ENCODE peak calls at places on chromosome 12, in ten cellular contexts. One of them, this sample, is unnamed.

GRCh38 chr12:106080111-106080732 is 58.5 kb downstream of the NUAK1 start:
- DNase-seq in AG09319: no peak
- DNase-seq in GM10248: no peak
- DNase-seq in thoracic aorta: no peak
- DNase-seq in nephron progenitor cell: no peak
- DNase-seq in RCC 7860: no peak
- DNase-seq in astrocyte: peak
- DNase-seq in naive thymus-derived CD8-positive, alpha-beta T cell: no peak
- DNase-seq in mucosa of gallbladder: no peak
- DNase-seq in HEK293T: no peak
- DNase-seq in this sample: no peak

GRCh38 chr12:89029961-89030360 is 322.3 kb downstream of the DUSP6 start:
- DNase-seq in HEK293T: no peak
- DNase-seq in astrocyte: no peak
- DNase-seq in thoracic aorta: no peak
- DNase-seq in RCC 7860: no peak
- DNase-seq in GM10248: no peak
- DNase-seq in mucosa of gallbladder: no peak
- DNase-seq in naive thymus-derived CD8-positive, alpha-beta T cell: no peak
- DNase-seq in AG09319: no peak
- DNase-seq in nephron progenitor cell: no peak
- DNase-seq in this sample: no peak

GRCh38 chr12:52673713-52674415 is 6.3 kb downstream of the KRT1 start:
- DNase-seq in HEK293T: no peak
- DNase-seq in naive thymus-derived CD8-positive, alpha-beta T cell: no peak
- DNase-seq in GM10248: no peak
- DNase-seq in mucosa of gallbladder: no peak
- DNase-seq in RCC 7860: no peak
- DNase-seq in thoracic aorta: no peak
- DNase-seq in nephron progenitor cell: no peak
- DNase-seq in AG09319: no peak
- DNase-seq in astrocyte: no peak
- DNase-seq in this sample: no peak

GRCh38 chr12:92739099-92739498 is 36.3 kb downstream of the PLEKHG7 start:
- DNase-seq in AG09319: no peak
- DNase-seq in astrocyte: no peak
- DNase-seq in nephron progenitor cell: no peak
- DNase-seq in naive thymus-derived CD8-positive, alpha-beta T cell: no peak
- DNase-seq in HEK293T: no peak
- DNase-seq in GM10248: no peak
- DNase-seq in thoracic aorta: no peak
- DNase-seq in mucosa of gallbladder: no peak
- DNase-seq in RCC 7860: no peak
- DNase-seq in this sample: no peak

GRCh38 chr12:96387981-96388380 is 12.3 kb downstream of the CDK17 start:
- DNase-seq in mucosa of gallbladder: no peak
- DNase-seq in thoracic aorta: no peak
- DNase-seq in naive thymus-derived CD8-positive, alpha-beta T cell: no peak
- DNase-seq in AG09319: no peak
- DNase-seq in GM10248: no peak
- DNase-seq in RCC 7860: no peak
- DNase-seq in nephron progenitor cell: no peak
- DNase-seq in astrocyte: no peak
- DNase-seq in HEK293T: no peak
- DNase-seq in this sample: no peak

GRCh38 chr12:76586764-76587395 is 27.3 kb upstream of the OSBPL8 start:
- DNase-seq in AG09319: no peak
- DNase-seq in RCC 7860: no peak
- DNase-seq in HEK293T: peak
- DNase-seq in mucosa of gallbladder: peak
- DNase-seq in nephron progenitor cell: peak
- DNase-seq in GM10248: peak
- DNase-seq in naive thymus-derived CD8-positive, alpha-beta T cell: peak
- DNase-seq in thoracic aorta: no peak
- DNase-seq in astrocyte: peak
- DNase-seq in this sample: peak

GRCh38 chr12:112111931-112112330 is 3.3 kb upstream of the NAA25 start:
- DNase-seq in astrocyte: no peak
- DNase-seq in HEK293T: no peak
- DNase-seq in GM10248: no peak
- DNase-seq in thoracic aorta: no peak
- DNase-seq in mucosa of gallbladder: no peak
- DNase-seq in RCC 7860: no peak
- DNase-seq in naive thymus-derived CD8-positive, alpha-beta T cell: no peak
- DNase-seq in AG09319: no peak
- DNase-seq in nephron progenitor cell: no peak
- DNase-seq in this sample: no peak

GRCh38 chr12:14696265-14696741 is at the start of gene GUCY2C:
- DNase-seq in AG09319: no peak
- DNase-seq in mucosa of gallbladder: no peak
- DNase-seq in astrocyte: no peak
- DNase-seq in HEK293T: no peak
- DNase-seq in nephron progenitor cell: no peak
- DNase-seq in GM10248: no peak
- DNase-seq in RCC 7860: no peak
- DNase-seq in naive thymus-derived CD8-positive, alpha-beta T cell: no peak
- DNase-seq in thoracic aorta: no peak
- DNase-seq in this sample: no peak

GRCh38 chr12:4744709-4745108 is 24.5 kb downstream of the GALNT8 start:
- DNase-seq in RCC 7860: no peak
- DNase-seq in naive thymus-derived CD8-positive, alpha-beta T cell: no peak
- DNase-seq in thoracic aorta: no peak
- DNase-seq in HEK293T: no peak
- DNase-seq in GM10248: no peak
- DNase-seq in nephron progenitor cell: no peak
- DNase-seq in mucosa of gallbladder: no peak
- DNase-seq in astrocyte: no peak
- DNase-seq in AG09319: no peak
- DNase-seq in this sample: no peak

GRCh38 chr12:26434299-26434915 is 239.0 kb downstream of the SSPN start:
- DNase-seq in mucosa of gallbladder: peak
- DNase-seq in HEK293T: peak
- DNase-seq in astrocyte: peak
- DNase-seq in AG09319: peak
- DNase-seq in GM10248: peak
- DNase-seq in thoracic aorta: no peak
- DNase-seq in nephron progenitor cell: peak
- DNase-seq in naive thymus-derived CD8-positive, alpha-beta T cell: no peak
- DNase-seq in RCC 7860: peak
- DNase-seq in this sample: no peak

GRCh38 chr12:9867531-9867930 is 1.6 kb downstream of the CLEC2B start:
- DNase-seq in thoracic aorta: no peak
- DNase-seq in GM10248: no peak
- DNase-seq in HEK293T: no peak
- DNase-seq in mucosa of gallbladder: no peak
- DNase-seq in naive thymus-derived CD8-positive, alpha-beta T cell: no peak
- DNase-seq in astrocyte: no peak
- DNase-seq in nephron progenitor cell: no peak
- DNase-seq in RCC 7860: no peak
- DNase-seq in AG09319: no peak
- DNase-seq in this sample: no peak

GRCh38 chr12:117441751-117442150 is 80.3 kb upstream of the NOS1 start:
- DNase-seq in naive thymus-derived CD8-positive, alpha-beta T cell: no peak
- DNase-seq in nephron progenitor cell: no peak
- DNase-seq in AG09319: no peak
- DNase-seq in mucosa of gallbladder: peak
- DNase-seq in thoracic aorta: no peak
- DNase-seq in HEK293T: no peak
- DNase-seq in GM10248: no peak
- DNase-seq in astrocyte: peak
- DNase-seq in RCC 7860: peak
- DNase-seq in this sample: no peak

GRCh38 chr12:109683316-109683715 is 30.3 kb upstream of the FAM222A start:
- DNase-seq in mucosa of gallbladder: no peak
- DNase-seq in naive thymus-derived CD8-positive, alpha-beta T cell: no peak
- DNase-seq in thoracic aorta: no peak
- DNase-seq in GM10248: no peak
- DNase-seq in RCC 7860: no peak
- DNase-seq in nephron progenitor cell: no peak
- DNase-seq in HEK293T: no peak
- DNase-seq in astrocyte: no peak
- DNase-seq in AG09319: no peak
- DNase-seq in this sample: no peak

GRCh38 chr12:91074851-91075250 is 17.0 kb upstream of the KERA start:
- DNase-seq in naive thymus-derived CD8-positive, alpha-beta T cell: no peak
- DNase-seq in thoracic aorta: no peak
- DNase-seq in AG09319: no peak
- DNase-seq in mucosa of gallbladder: no peak
- DNase-seq in GM10248: no peak
- DNase-seq in RCC 7860: no peak
- DNase-seq in astrocyte: no peak
- DNase-seq in HEK293T: no peak
- DNase-seq in nephron progenitor cell: no peak
- DNase-seq in this sample: no peak

GRCh38 chr12:105705765-105706164 is 375.3 kb downstream of the C12orf75 start:
- DNase-seq in AG09319: peak
- DNase-seq in HEK293T: peak
- DNase-seq in nephron progenitor cell: peak
- DNase-seq in GM10248: no peak
- DNase-seq in thoracic aorta: no peak
- DNase-seq in RCC 7860: peak
- DNase-seq in naive thymus-derived CD8-positive, alpha-beta T cell: no peak
- DNase-seq in astrocyte: peak
- DNase-seq in mucosa of gallbladder: peak
- DNase-seq in this sample: no peak

GRCh38 chr12:95259368-95259767 is 41.8 kb downstream of the VEZT start:
- DNase-seq in mucosa of gallbladder: peak
- DNase-seq in HEK293T: no peak
- DNase-seq in thoracic aorta: no peak
- DNase-seq in naive thymus-derived CD8-positive, alpha-beta T cell: no peak
- DNase-seq in astrocyte: no peak
- DNase-seq in GM10248: no peak
- DNase-seq in RCC 7860: no peak
- DNase-seq in AG09319: no peak
- DNase-seq in nephron progenitor cell: no peak
- DNase-seq in this sample: no peak

GRCh38 chr12:116916122-116916521 is 5.4 kb downstream of the FBXW8 start:
- DNase-seq in nephron progenitor cell: no peak
- DNase-seq in thoracic aorta: no peak
- DNase-seq in astrocyte: peak
- DNase-seq in naive thymus-derived CD8-positive, alpha-beta T cell: no peak
- DNase-seq in mucosa of gallbladder: no peak
- DNase-seq in HEK293T: no peak
- DNase-seq in RCC 7860: peak
- DNase-seq in GM10248: no peak
- DNase-seq in AG09319: no peak
- DNase-seq in this sample: no peak

GRCh38 chr12:3427956-3428355 is 63.0 kb upstream of the PRMT8 start:
- DNase-seq in nephron progenitor cell: no peak
- DNase-seq in mucosa of gallbladder: no peak
- DNase-seq in HEK293T: no peak
- DNase-seq in astrocyte: no peak
- DNase-seq in RCC 7860: no peak
- DNase-seq in GM10248: no peak
- DNase-seq in AG09319: no peak
- DNase-seq in thoracic aorta: no peak
- DNase-seq in naive thymus-derived CD8-positive, alpha-beta T cell: no peak
- DNase-seq in this sample: no peak

GRCh38 chr12:43396671-43397070 is 155.3 kb downstream of the ADAMTS20 start:
- DNase-seq in AG09319: no peak
- DNase-seq in RCC 7860: no peak
- DNase-seq in GM10248: no peak
- DNase-seq in naive thymus-derived CD8-positive, alpha-beta T cell: no peak
- DNase-seq in mucosa of gallbladder: no peak
- DNase-seq in HEK293T: no peak
- DNase-seq in nephron progenitor cell: no peak
- DNase-seq in astrocyte: no peak
- DNase-seq in thoracic aorta: no peak
- DNase-seq in this sample: no peak

GRCh38 chr12:119176267-119177055 is 2.3 kb upstream of the HSPB8 start:
- DNase-seq in HEK293T: peak
- DNase-seq in thoracic aorta: peak
- DNase-seq in AG09319: peak
- DNase-seq in RCC 7860: peak
- DNase-seq in astrocyte: peak
- DNase-seq in GM10248: no peak
- DNase-seq in nephron progenitor cell: peak
- DNase-seq in naive thymus-derived CD8-positive, alpha-beta T cell: no peak
- DNase-seq in mucosa of gallbladder: peak
- DNase-seq in this sample: no peak

GRCh38 chr12:4151362-4152121 is 122.0 kb upstream of the CCND2 start:
- DNase-seq in nephron progenitor cell: no peak
- DNase-seq in GM10248: no peak
- DNase-seq in AG09319: no peak
- DNase-seq in naive thymus-derived CD8-positive, alpha-beta T cell: no peak
- DNase-seq in HEK293T: no peak
- DNase-seq in mucosa of gallbladder: no peak
- DNase-seq in RCC 7860: no peak
- DNase-seq in astrocyte: no peak
- DNase-seq in thoracic aorta: no peak
- DNase-seq in this sample: no peak

GRCh38 chr12:101044512-101045074 is 165.4 kb downstream of the SLC5A8 start:
- DNase-seq in astrocyte: no peak
- DNase-seq in AG09319: no peak
- DNase-seq in nephron progenitor cell: no peak
- DNase-seq in RCC 7860: no peak
- DNase-seq in mucosa of gallbladder: no peak
- DNase-seq in thoracic aorta: no peak
- DNase-seq in GM10248: no peak
- DNase-seq in naive thymus-derived CD8-positive, alpha-beta T cell: no peak
- DNase-seq in HEK293T: no peak
- DNase-seq in this sample: no peak

GRCh38 chr12:125467363-125467762 is 402.1 kb downstream of the AACS start:
- DNase-seq in mucosa of gallbladder: no peak
- DNase-seq in nephron progenitor cell: no peak
- DNase-seq in AG09319: no peak
- DNase-seq in HEK293T: no peak
- DNase-seq in RCC 7860: no peak
- DNase-seq in naive thymus-derived CD8-positive, alpha-beta T cell: no peak
- DNase-seq in thoracic aorta: no peak
- DNase-seq in GM10248: no peak
- DNase-seq in astrocyte: peak
- DNase-seq in this sample: no peak

GRCh38 chr12:6368906-6369525 is 6.3 kb downstream of the SCNN1A start:
- DNase-seq in RCC 7860: peak
- DNase-seq in nephron progenitor cell: no peak
- DNase-seq in GM10248: no peak
- DNase-seq in AG09319: no peak
- DNase-seq in naive thymus-derived CD8-positive, alpha-beta T cell: no peak
- DNase-seq in astrocyte: no peak
- DNase-seq in thoracic aorta: no peak
- DNase-seq in mucosa of gallbladder: no peak
- DNase-seq in HEK293T: no peak
- DNase-seq in this sample: no peak

GRCh38 chr12:65565601-65566560 is 258.4 kb upstream of the HMGA2 start:
- DNase-seq in AG09319: peak
- DNase-seq in GM10248: no peak
- DNase-seq in naive thymus-derived CD8-positive, alpha-beta T cell: no peak
- DNase-seq in mucosa of gallbladder: no peak
- DNase-seq in RCC 7860: peak
- DNase-seq in nephron progenitor cell: no peak
- DNase-seq in HEK293T: no peak
- DNase-seq in thoracic aorta: no peak
- DNase-seq in astrocyte: peak
- DNase-seq in this sample: no peak

GRCh38 chr12:12406762-12407161 is 49.9 kb downstream of the BORCS5 start:
- DNase-seq in HEK293T: no peak
- DNase-seq in thoracic aorta: no peak
- DNase-seq in AG09319: no peak
- DNase-seq in GM10248: no peak
- DNase-seq in mucosa of gallbladder: no peak
- DNase-seq in nephron progenitor cell: no peak
- DNase-seq in naive thymus-derived CD8-positive, alpha-beta T cell: no peak
- DNase-seq in RCC 7860: no peak
- DNase-seq in astrocyte: no peak
- DNase-seq in this sample: no peak

GRCh38 chr12:31600252-31600651 is 9.3 kb upstream of the DENND5B start:
- DNase-seq in naive thymus-derived CD8-positive, alpha-beta T cell: no peak
- DNase-seq in GM10248: no peak
- DNase-seq in RCC 7860: no peak
- DNase-seq in astrocyte: no peak
- DNase-seq in thoracic aorta: no peak
- DNase-seq in nephron progenitor cell: no peak
- DNase-seq in HEK293T: no peak
- DNase-seq in AG09319: no peak
- DNase-seq in mucosa of gallbladder: no peak
- DNase-seq in this sample: no peak

GRCh38 chr12:56190695-56191155 is 1.4 kb upstream of the SMARCC2 start:
- DNase-seq in RCC 7860: no peak
- DNase-seq in nephron progenitor cell: no peak
- DNase-seq in GM10248: no peak
- DNase-seq in HEK293T: no peak
- DNase-seq in AG09319: no peak
- DNase-seq in naive thymus-derived CD8-positive, alpha-beta T cell: no peak
- DNase-seq in thoracic aorta: no peak
- DNase-seq in mucosa of gallbladder: no peak
- DNase-seq in astrocyte: no peak
- DNase-seq in this sample: no peak